ENCODE peak calls at places on chromosomes 1 and 21, in four cellular contexts. M is hepatocyte, N is suprapubic skin, J is spleen. D is an unnamed sample. For H3K27me3, the result is how much of the 10 kb centered on the place peaks cover.

GRCh38 chr21:35100351-35100771 is 51.3 kb upstream of the RUNX1 start:
- DNase-seq in N (no peak), J (no peak), M (no peak), D (no peak)

GRCh38 chr21:33640697-33641338 is 723 bp downstream of the CRYZL1 start:
- DNase-seq in M (peak), N (no peak), J (no peak), D (no peak)

GRCh38 chr1:221035680-221036153 is 156.5 kb downstream of the HLX start:
- DNase-seq in J (no peak), N (no peak), M (no peak), D (no peak)

GRCh38 chr1:57316291-57316690 is 107.6 kb downstream of the DAB1 start:
- DNase-seq in M (no peak), J (no peak), N (no peak), D (no peak)

GRCh38 chr21:18350216-18350615 is 53.4 kb downstream of the TMPRSS15 start:
- DNase-seq in N (no peak), J (no peak), M (no peak), D (no peak)

GRCh38 chr1:203663294-203663693 is 36.7 kb downstream of the ATP2B4 start:
- DNase-seq in M (no peak), N (no peak), J (no peak), D (no peak)

GRCh38 chr21:17900281-17900989 is 81.3 kb upstream of the C21orf91 start:
- DNase-seq in M (no peak), J (no peak), N (no peak), D (no peak)

GRCh38 chr1:11731719-11732283 is 4.1 kb upstream of the AGTRAP start:
- DNase-seq in J (peak), N (peak), M (peak), D (peak)

GRCh38 chr1:60171793-60172192 is 98.2 kb upstream of the C1orf87 start:
- DNase-seq in M (no peak), J (no peak), N (no peak), D (no peak)

GRCh38 chr1:5999711-6000443 is 7.7 kb upstream of the NPHP4 start:
- DNase-seq in M (no peak), J (peak), N (peak), D (peak)

GRCh38 chr1:72851597-72851996 is 569.3 kb upstream of the NEGR1 start:
- DNase-seq in N (no peak), M (no peak), J (no peak), D (no peak)

GRCh38 chr1:47894718-47895393 is 102.3 kb downstream of the TRABD2B start:
- DNase-seq in M (peak), J (no peak), N (no peak), D (no peak)

GRCh38 chr21:14755086-14755485 is 209.0 kb upstream of the SAMSN1 start:
- DNase-seq in N (no peak), J (no peak), M (no peak), D (no peak)

GRCh38 chr1:51968632-51969031 is 21.9 kb downstream of the RAB3B start:
- DNase-seq in M (peak), J (no peak), N (no peak), D (no peak)

GRCh38 chr1:228286505-228287417 is 78.9 kb downstream of the OBSCN start:
- DNase-seq in M (no peak), J (peak), N (peak), D (peak)

GRCh38 chr1:80047791-80048190 is 1041.3 kb upstream of the ADGRL4 start:
- DNase-seq in M (no peak), J (no peak), N (no peak), D (no peak)

GRCh38 chr1:71698186-71698585 is 584.2 kb downstream of the NEGR1 start:
- DNase-seq in N (no peak), J (no peak), M (no peak), D (no peak)

GRCh38 chr1:41621791-41622190 is 137.3 kb upstream of the EDN2 start:
- DNase-seq in M (no peak), J (no peak), N (no peak), D (no peak)

GRCh38 chr1:41618871-41619270 is 134.4 kb upstream of the EDN2 start:
- DNase-seq in M (no peak), N (no peak), J (no peak), D (no peak)

GRCh38 chr1:41621256-41621655 is 136.8 kb upstream of the EDN2 start:
- DNase-seq in J (no peak), M (no peak), N (no peak), D (no peak)

GRCh38 chr1:41619511-41620364 is 135.3 kb upstream of the EDN2 start:
- DNase-seq in N (no peak), J (no peak), M (no peak), D (no peak)

GRCh38 chr1:41620365-41621169 is 136.1 kb upstream of the EDN2 start:
- DNase-seq in J (no peak), N (no peak), M (no peak), D (no peak)
- H3K4me3 ChIP-seq in J (no peak), N (no peak), M (no peak), D (no peak)

GRCh38 chr1:117740461-117740860 is 134.6 kb downstream of the TENT5C start:
- DNase-seq in M (no peak), J (no peak), N (no peak), D (no peak)
- H3K27ac ChIP-seq in M (no peak), J (no peak), N (no peak), D (no peak)

GRCh38 chr1:111989531-111990025 is at the start of gene KCND3:
- DNase-seq in J (peak), M (peak), N (no peak), D (peak)
- H3K27me3 ChIP-seq in J (half or more), M (half or more), N (under half), D (under half)

GRCh38 chr1:208835082-208835467 is 590.9 kb upstream of the PLXNA2 start:
- DNase-seq in M (no peak), J (no peak), N (no peak), D (no peak)

GRCh38 chr1:208834346-208835081 is 590.3 kb upstream of the PLXNA2 start:
- DNase-seq in J (no peak), M (no peak), N (no peak), D (no peak)

GRCh38 chr1:208825305-208825704 is 581.1 kb upstream of the PLXNA2 start:
- DNase-seq in M (no peak), N (no peak), J (no peak), D (no peak)

GRCh38 chr1:208829601-208830000 is 585.4 kb upstream of the PLXNA2 start:
- DNase-seq in M (no peak), N (no peak), J (no peak), D (no peak)
- H3K4me3 ChIP-seq in M (no peak), N (no peak), J (no peak), D (no peak)

DNA sequence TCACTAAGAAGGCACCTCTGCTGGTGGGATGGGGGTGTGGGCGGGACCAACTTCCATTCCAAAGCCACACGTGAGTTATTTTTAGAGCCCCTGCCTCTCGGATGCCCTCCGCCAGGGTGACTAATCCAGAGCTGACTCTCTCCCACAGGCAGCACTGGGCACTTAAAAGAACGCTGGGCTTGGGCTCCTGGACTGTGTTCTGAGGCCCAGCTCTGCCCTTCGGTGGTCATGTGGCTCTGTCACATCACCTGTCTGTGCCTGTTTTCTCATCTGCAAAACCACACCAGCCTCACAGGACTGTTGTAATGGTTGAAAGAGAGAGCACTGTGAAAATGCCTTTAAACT is 27.0 kb downstream of the LAMB3 start:
- DNase-seq in N (no peak), J (no peak), M (no peak), D (no peak)
- H3K27ac ChIP-seq in N (no peak), J (peak), M (no peak), D (no peak)

GRCh38 chr21:42844411-42845113 is 34.8 kb downstream of the WDR4 start:
- DNase-seq in M (no peak), N (peak), J (peak), D (peak)

GRCh38 chr21:42847051-42847707 is 32.2 kb downstream of the WDR4 start:
- DNase-seq in M (no peak), J (peak), N (peak), D (peak)

GRCh38 chr21:42847726-42848125 is 31.6 kb downstream of the WDR4 start:
- DNase-seq in J (peak), N (no peak), M (no peak), D (peak)

GRCh38 chr21:42845296-42845965 is 33.9 kb downstream of the WDR4 start:
- DNase-seq in N (peak), M (no peak), J (peak), D (peak)

GRCh38 chr21:42846221-42846620 is 33.1 kb downstream of the WDR4 start:
- DNase-seq in N (peak), M (no peak), J (peak), D (peak)
- H3K27me3 ChIP-seq in N (under half), M (under half), J (under half), D (under half)

D was measured in upper lobe of right lung.